ENCODE peak calls at places on chromosome 19, in ten cellular contexts. One of them, this sample, is unnamed.

GRCh38 chr19:51440846-51441409 is 17.3 kb downstream of the SIGLEC8 start:
- DNase-seq in A549: no peak
- DNase-seq in heart right ventricle: no peak
- DNase-seq in fibroblast of mammary gland: peak
- DNase-seq in GM10248: no peak
- DNase-seq in endothelial cell: no peak
- DNase-seq in tibial nerve: no peak
- DNase-seq in B cell: no peak
- DNase-seq in AG04449: no peak
- DNase-seq in neural progenitor cell: no peak
- DNase-seq in this sample: no peak

GRCh38 chr19:45499196-45500180 is 1.2 kb downstream of the PPM1N start:
- DNase-seq in neural progenitor cell: peak
- DNase-seq in A549: no peak
- DNase-seq in AG04449: no peak
- DNase-seq in B cell: peak
- DNase-seq in tibial nerve: no peak
- DNase-seq in heart right ventricle: no peak
- DNase-seq in GM10248: peak
- DNase-seq in fibroblast of mammary gland: no peak
- DNase-seq in endothelial cell: peak
- DNase-seq in this sample: no peak

GRCh38 chr19:33468361-33469170 is 53.0 kb downstream of the PEPD start:
- DNase-seq in neural progenitor cell: no peak
- DNase-seq in A549: no peak
- DNase-seq in endothelial cell: no peak
- DNase-seq in B cell: no peak
- DNase-seq in tibial nerve: no peak
- DNase-seq in heart right ventricle: no peak
- DNase-seq in fibroblast of mammary gland: no peak
- DNase-seq in GM10248: no peak
- DNase-seq in AG04449: no peak
- DNase-seq in this sample: no peak

GRCh38 chr19:12331211-12331941 is 2.1 kb downstream of the ZNF563 start:
- DNase-seq in fibroblast of mammary gland: no peak
- DNase-seq in endothelial cell: no peak
- DNase-seq in neural progenitor cell: peak
- DNase-seq in AG04449: no peak
- DNase-seq in heart right ventricle: peak
- DNase-seq in GM10248: peak
- DNase-seq in tibial nerve: no peak
- DNase-seq in B cell: peak
- DNase-seq in A549: no peak
- DNase-seq in this sample: no peak

GRCh38 chr19:14450168-14450874 is 17.2 kb downstream of the PKN1 start:
- DNase-seq in B cell: no peak
- DNase-seq in GM10248: peak
- DNase-seq in endothelial cell: peak
- DNase-seq in A549: peak
- DNase-seq in neural progenitor cell: peak
- DNase-seq in tibial nerve: no peak
- DNase-seq in AG04449: no peak
- DNase-seq in heart right ventricle: no peak
- DNase-seq in fibroblast of mammary gland: peak
- DNase-seq in this sample: no peak

GRCh38 chr19:58034476-58034790 is 608 bp downstream of the ZSCAN1 start:
- DNase-seq in GM10248: no peak
- DNase-seq in heart right ventricle: no peak
- DNase-seq in neural progenitor cell: peak
- DNase-seq in endothelial cell: no peak
- DNase-seq in B cell: no peak
- DNase-seq in AG04449: no peak
- DNase-seq in fibroblast of mammary gland: no peak
- DNase-seq in A549: no peak
- DNase-seq in tibial nerve: no peak
- DNase-seq in this sample: no peak

GRCh38 chr19:28502879-28503734 is 709.8 kb downstream of the UQCRFS1 start:
- DNase-seq in neural progenitor cell: no peak
- DNase-seq in A549: no peak
- DNase-seq in tibial nerve: no peak
- DNase-seq in heart right ventricle: no peak
- DNase-seq in fibroblast of mammary gland: no peak
- DNase-seq in GM10248: no peak
- DNase-seq in B cell: no peak
- DNase-seq in endothelial cell: no peak
- DNase-seq in AG04449: no peak
- DNase-seq in this sample: no peak

GRCh38 chr19:51676566-51677083 is 16.5 kb upstream of the SPACA6 start:
- DNase-seq in GM10248: no peak
- DNase-seq in endothelial cell: no peak
- DNase-seq in heart right ventricle: no peak
- DNase-seq in B cell: no peak
- DNase-seq in tibial nerve: no peak
- DNase-seq in fibroblast of mammary gland: no peak
- DNase-seq in neural progenitor cell: no peak
- DNase-seq in A549: no peak
- DNase-seq in AG04449: no peak
- DNase-seq in this sample: no peak

GRCh38 chr19:31261651-31262331 is 87.4 kb downstream of the TSHZ3 start:
- DNase-seq in fibroblast of mammary gland: no peak
- DNase-seq in heart right ventricle: no peak
- DNase-seq in endothelial cell: no peak
- DNase-seq in B cell: no peak
- DNase-seq in neural progenitor cell: no peak
- DNase-seq in AG04449: no peak
- DNase-seq in A549: no peak
- DNase-seq in GM10248: no peak
- DNase-seq in tibial nerve: no peak
- DNase-seq in this sample: no peak

GRCh38 chr19:53394522-53394973 is 401 bp upstream of the ZNF765 start:
- DNase-seq in tibial nerve: peak
- DNase-seq in heart right ventricle: peak
- DNase-seq in A549: no peak
- DNase-seq in AG04449: no peak
- DNase-seq in neural progenitor cell: peak
- DNase-seq in GM10248: peak
- DNase-seq in B cell: no peak
- DNase-seq in fibroblast of mammary gland: peak
- DNase-seq in endothelial cell: peak
- DNase-seq in this sample: peak

GRCh38 chr19:49924004-49924880 is 4.8 kb upstream of the ATF5 start:
- DNase-seq in endothelial cell: no peak
- DNase-seq in fibroblast of mammary gland: peak
- DNase-seq in GM10248: no peak
- DNase-seq in heart right ventricle: no peak
- DNase-seq in A549: no peak
- DNase-seq in tibial nerve: no peak
- DNase-seq in AG04449: no peak
- DNase-seq in B cell: no peak
- DNase-seq in neural progenitor cell: no peak
- DNase-seq in this sample: peak

GRCh38 chr19:40542197-40542859 is 34.3 kb upstream of the SHKBP1 start:
- DNase-seq in AG04449: no peak
- DNase-seq in GM10248: no peak
- DNase-seq in fibroblast of mammary gland: peak
- DNase-seq in endothelial cell: no peak
- DNase-seq in neural progenitor cell: no peak
- DNase-seq in tibial nerve: no peak
- DNase-seq in B cell: no peak
- DNase-seq in heart right ventricle: peak
- DNase-seq in A549: no peak
- DNase-seq in this sample: no peak

GRCh38 chr19:37329686-37330085 is 41.2 kb upstream of the ZNF527 start:
- DNase-seq in endothelial cell: peak
- DNase-seq in A549: no peak
- DNase-seq in GM10248: no peak
- DNase-seq in heart right ventricle: no peak
- DNase-seq in B cell: no peak
- DNase-seq in tibial nerve: no peak
- DNase-seq in neural progenitor cell: peak
- DNase-seq in fibroblast of mammary gland: peak
- DNase-seq in AG04449: no peak
- DNase-seq in this sample: no peak

GRCh38 chr19:347946-348861 is 3.6 kb upstream of the MIER2 start:
- DNase-seq in fibroblast of mammary gland: no peak
- DNase-seq in neural progenitor cell: peak
- DNase-seq in heart right ventricle: no peak
- DNase-seq in B cell: no peak
- DNase-seq in GM10248: no peak
- DNase-seq in AG04449: no peak
- DNase-seq in endothelial cell: no peak
- DNase-seq in A549: no peak
- DNase-seq in tibial nerve: no peak
- DNase-seq in this sample: no peak
- TF ChIP-seq CTCF in fibroblast of mammary gland: peak
- TF ChIP-seq CTCF in neural progenitor cell: peak
- TF ChIP-seq CTCF in heart right ventricle: no peak
- TF ChIP-seq CTCF in B cell: no peak
- TF ChIP-seq CTCF in GM10248: no peak
- TF ChIP-seq CTCF in AG04449: no peak
- TF ChIP-seq CTCF in endothelial cell: no peak
- TF ChIP-seq CTCF in A549: no peak
- TF ChIP-seq CTCF in tibial nerve: no peak
- TF ChIP-seq CTCF in this sample: no peak

DNA sequence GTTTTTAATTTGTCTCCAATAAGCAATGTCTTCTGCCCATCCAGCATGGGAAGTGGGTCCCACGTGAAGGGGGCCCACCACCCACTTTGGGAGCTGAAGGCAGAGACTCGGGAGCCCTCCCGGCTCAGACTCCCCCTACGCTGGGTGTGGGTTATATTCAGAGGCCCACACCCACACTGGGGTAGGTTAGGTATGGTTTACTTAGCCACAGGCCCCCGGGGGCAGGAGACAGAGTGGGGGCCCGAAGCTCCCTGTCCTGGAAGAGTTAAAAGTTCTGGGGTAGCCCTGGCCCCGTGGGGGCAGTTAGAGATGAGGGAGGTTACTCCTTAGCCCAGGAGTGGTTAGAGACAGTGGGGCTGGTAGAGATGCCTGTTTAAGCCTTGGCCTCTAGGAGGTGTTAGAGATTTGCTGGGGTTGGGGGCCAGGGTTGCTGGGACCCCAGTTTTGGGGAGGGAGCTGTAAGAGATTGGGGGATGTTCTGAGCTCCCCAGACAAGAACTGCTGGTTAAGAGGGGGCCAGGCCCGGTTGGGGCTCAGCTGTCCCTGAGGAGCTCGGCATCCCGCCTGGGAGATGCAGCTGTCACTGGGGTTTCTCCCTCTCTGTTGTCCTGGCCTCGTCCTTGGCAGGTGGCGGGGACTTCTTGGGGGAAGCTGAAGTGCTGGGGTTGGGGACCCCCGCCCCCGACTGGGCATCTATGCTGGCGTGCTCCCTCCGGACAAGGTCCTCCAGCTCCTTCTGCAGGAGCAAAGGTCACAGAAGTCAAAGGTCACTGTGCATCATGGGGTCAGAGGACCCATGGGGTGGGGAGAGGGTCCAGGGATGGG is 712 bp upstream of the RINL start:
- DNase-seq in A549: no peak
- DNase-seq in neural progenitor cell: no peak
- DNase-seq in AG04449: no peak
- DNase-seq in endothelial cell: no peak
- DNase-seq in tibial nerve: no peak
- DNase-seq in B cell: no peak
- DNase-seq in GM10248: no peak
- DNase-seq in heart right ventricle: no peak
- DNase-seq in fibroblast of mammary gland: no peak
- DNase-seq in this sample: no peak
- TF ChIP-seq CTCF in A549: no peak
- TF ChIP-seq CTCF in neural progenitor cell: no peak
- TF ChIP-seq CTCF in AG04449: no peak
- TF ChIP-seq CTCF in endothelial cell: no peak
- TF ChIP-seq CTCF in tibial nerve: no peak
- TF ChIP-seq CTCF in B cell: no peak
- TF ChIP-seq CTCF in GM10248: no peak
- TF ChIP-seq CTCF in heart right ventricle: no peak
- TF ChIP-seq CTCF in fibroblast of mammary gland: no peak
- TF ChIP-seq CTCF in this sample: no peak

GRCh38 chr19:18062043-18062442 is 24.7 kb downstream of the IL12RB1 start:
- DNase-seq in AG04449: no peak
- DNase-seq in fibroblast of mammary gland: no peak
- DNase-seq in endothelial cell: no peak
- DNase-seq in A549: no peak
- DNase-seq in GM10248: no peak
- DNase-seq in B cell: no peak
- DNase-seq in tibial nerve: no peak
- DNase-seq in neural progenitor cell: no peak
- DNase-seq in heart right ventricle: no peak
- DNase-seq in this sample: no peak

GRCh38 chr19:18065173-18065495 is 21.6 kb downstream of the IL12RB1 start:
- DNase-seq in neural progenitor cell: no peak
- DNase-seq in fibroblast of mammary gland: no peak
- DNase-seq in B cell: no peak
- DNase-seq in heart right ventricle: no peak
- DNase-seq in GM10248: no peak
- DNase-seq in tibial nerve: no peak
- DNase-seq in endothelial cell: no peak
- DNase-seq in AG04449: no peak
- DNase-seq in A549: no peak
- DNase-seq in this sample: no peak

GRCh38 chr19:18060472-18060871 is 26.3 kb downstream of the IL12RB1 start:
- DNase-seq in tibial nerve: no peak
- DNase-seq in heart right ventricle: no peak
- DNase-seq in GM10248: no peak
- DNase-seq in AG04449: no peak
- DNase-seq in endothelial cell: no peak
- DNase-seq in A549: no peak
- DNase-seq in fibroblast of mammary gland: no peak
- DNase-seq in B cell: no peak
- DNase-seq in neural progenitor cell: no peak
- DNase-seq in this sample: no peak

GRCh38 chr19:18059902-18060301 is 26.8 kb downstream of the IL12RB1 start:
- DNase-seq in A549: no peak
- DNase-seq in endothelial cell: no peak
- DNase-seq in AG04449: no peak
- DNase-seq in neural progenitor cell: no peak
- DNase-seq in tibial nerve: no peak
- DNase-seq in GM10248: no peak
- DNase-seq in fibroblast of mammary gland: no peak
- DNase-seq in B cell: no peak
- DNase-seq in heart right ventricle: no peak
- DNase-seq in this sample: no peak

GRCh38 chr19:18063463-18063862 is 23.3 kb downstream of the IL12RB1 start:
- DNase-seq in A549: no peak
- DNase-seq in AG04449: no peak
- DNase-seq in heart right ventricle: no peak
- DNase-seq in B cell: no peak
- DNase-seq in neural progenitor cell: peak
- DNase-seq in fibroblast of mammary gland: no peak
- DNase-seq in tibial nerve: no peak
- DNase-seq in GM10248: no peak
- DNase-seq in endothelial cell: peak
- DNase-seq in this sample: no peak
- TF ChIP-seq CTCF in A549: peak
- TF ChIP-seq CTCF in AG04449: no peak
- TF ChIP-seq CTCF in heart right ventricle: no peak
- TF ChIP-seq CTCF in B cell: no peak
- TF ChIP-seq CTCF in neural progenitor cell: peak
- TF ChIP-seq CTCF in fibroblast of mammary gland: no peak
- TF ChIP-seq CTCF in tibial nerve: no peak
- TF ChIP-seq CTCF in GM10248: no peak
- TF ChIP-seq CTCF in endothelial cell: peak
- TF ChIP-seq CTCF in this sample: no peak

GRCh38 chr19:18780631-18781030 is 10.5 kb downstream of the COMP start:
- DNase-seq in endothelial cell: no peak
- DNase-seq in GM10248: no peak
- DNase-seq in heart right ventricle: no peak
- DNase-seq in A549: no peak
- DNase-seq in fibroblast of mammary gland: no peak
- DNase-seq in B cell: no peak
- DNase-seq in neural progenitor cell: peak
- DNase-seq in AG04449: no peak
- DNase-seq in tibial nerve: no peak
- DNase-seq in this sample: no peak
- TF ChIP-seq CTCF in endothelial cell: no peak
- TF ChIP-seq CTCF in GM10248: no peak
- TF ChIP-seq CTCF in heart right ventricle: no peak
- TF ChIP-seq CTCF in A549: no peak
- TF ChIP-seq CTCF in fibroblast of mammary gland: no peak
- TF ChIP-seq CTCF in B cell: no peak
- TF ChIP-seq CTCF in neural progenitor cell: peak
- TF ChIP-seq CTCF in AG04449: no peak
- TF ChIP-seq CTCF in tibial nerve: no peak
- TF ChIP-seq CTCF in this sample: no peak

This sample was measured in AG09319.